ENCODE peak calls at places on chromosomes 11 and 22, in eight cellular contexts. One of them, this sample, is unnamed.

GRCh38 chr11:75471134-75471943 is 38.3 kb upstream of the KLHL35 start:
- DNase-seq in H9: no peak
- DNase-seq in progenitor cell of endocrine pancreas: no peak
- DNase-seq in cardiac fibroblast: no peak
- DNase-seq in omental fat pad: no peak
- DNase-seq in GM20000: no peak
- DNase-seq in lower leg skin: no peak
- DNase-seq in endothelial cell: no peak
- DNase-seq in this sample: no peak

GRCh38 chr11:104033134-104033533 is 3.3 kb upstream of the DDI1 start:
- DNase-seq in H9: no peak
- DNase-seq in progenitor cell of endocrine pancreas: no peak
- DNase-seq in cardiac fibroblast: peak; percentile 90
- DNase-seq in omental fat pad: no peak
- DNase-seq in GM20000: no peak
- DNase-seq in lower leg skin: no peak
- DNase-seq in endothelial cell: no peak
- DNase-seq in this sample: no peak

GRCh38 chr11:44805152-44805461 is 78.3 kb downstream of the TSPAN18 start:
- DNase-seq in H9: no peak
- DNase-seq in progenitor cell of endocrine pancreas: no peak
- DNase-seq in cardiac fibroblast: no peak
- DNase-seq in omental fat pad: no peak
- DNase-seq in GM20000: no peak
- DNase-seq in lower leg skin: no peak
- DNase-seq in endothelial cell: no peak
- DNase-seq in this sample: no peak

GRCh38 chr11:130237282-130238006 is 77.3 kb downstream of the ZBTB44 start:
- DNase-seq in H9: no peak
- DNase-seq in progenitor cell of endocrine pancreas: no peak
- DNase-seq in cardiac fibroblast: no peak
- DNase-seq in omental fat pad: no peak
- DNase-seq in GM20000: no peak
- DNase-seq in lower leg skin: no peak
- DNase-seq in endothelial cell: no peak
- DNase-seq in this sample: no peak

GRCh38 chr11:68449951-68450350 is 10.6 kb upstream of the PPP6R3 start:
- DNase-seq in H9: no peak
- DNase-seq in progenitor cell of endocrine pancreas: no peak
- DNase-seq in cardiac fibroblast: no peak
- DNase-seq in omental fat pad: no peak
- DNase-seq in GM20000: no peak
- DNase-seq in lower leg skin: no peak
- DNase-seq in endothelial cell: no peak
- DNase-seq in this sample: no peak

GRCh38 chr22:31753005-31753633 is 700 bp upstream of the DEPDC5 start:
- DNase-seq in H9: peak; percentile 93
- DNase-seq in progenitor cell of endocrine pancreas: peak; percentile 61
- DNase-seq in cardiac fibroblast: peak; percentile 46
- DNase-seq in omental fat pad: no peak
- DNase-seq in GM20000: peak; percentile 35
- DNase-seq in lower leg skin: peak; percentile 87
- DNase-seq in endothelial cell: peak; percentile 76
- DNase-seq in this sample: peak; percentile 80

GRCh38 chr11:978073-978720 is 52.5 kb downstream of the AP2A2 start:
- DNase-seq in H9: no peak
- DNase-seq in progenitor cell of endocrine pancreas: no peak
- DNase-seq in cardiac fibroblast: no peak
- DNase-seq in omental fat pad: no peak
- DNase-seq in GM20000: no peak
- DNase-seq in lower leg skin: no peak
- DNase-seq in endothelial cell: no peak
- DNase-seq in this sample: no peak

GRCh38 chr11:27830206-27830605 is 130.0 kb upstream of the BDNF start:
- DNase-seq in H9: no peak
- DNase-seq in progenitor cell of endocrine pancreas: no peak
- DNase-seq in cardiac fibroblast: no peak
- DNase-seq in omental fat pad: no peak
- DNase-seq in GM20000: no peak
- DNase-seq in lower leg skin: no peak
- DNase-seq in endothelial cell: no peak
- DNase-seq in this sample: no peak

GRCh38 chr22:24834845-24835570 is 29.0 kb downstream of the SGSM1 start:
- DNase-seq in H9: peak; percentile 64
- DNase-seq in progenitor cell of endocrine pancreas: no peak
- DNase-seq in cardiac fibroblast: no peak
- DNase-seq in omental fat pad: no peak
- DNase-seq in GM20000: no peak
- DNase-seq in lower leg skin: no peak
- DNase-seq in endothelial cell: peak; percentile 40
- DNase-seq in this sample: no peak

GRCh38 chr22:31891366-31892079 is 52.8 kb upstream of the YWHAH start:
- DNase-seq in H9: no peak
- DNase-seq in progenitor cell of endocrine pancreas: no peak
- DNase-seq in cardiac fibroblast: peak; percentile 37
- DNase-seq in omental fat pad: no peak
- DNase-seq in GM20000: no peak
- DNase-seq in lower leg skin: no peak
- DNase-seq in endothelial cell: no peak
- DNase-seq in this sample: no peak

GRCh38 chr11:43760902-43761301 is 80.4 kb downstream of the HSD17B12 start:
- DNase-seq in H9: no peak
- DNase-seq in progenitor cell of endocrine pancreas: no peak
- DNase-seq in cardiac fibroblast: no peak
- DNase-seq in omental fat pad: no peak
- DNase-seq in GM20000: no peak
- DNase-seq in lower leg skin: no peak
- DNase-seq in endothelial cell: no peak
- DNase-seq in this sample: no peak

GRCh38 chr11:8593935-8594909 is at the start of gene STK33:
- DNase-seq in H9: peak; percentile 86
- DNase-seq in progenitor cell of endocrine pancreas: peak; percentile 54
- DNase-seq in cardiac fibroblast: peak; percentile 28
- DNase-seq in omental fat pad: no peak
- DNase-seq in GM20000: peak; percentile 89
- DNase-seq in lower leg skin: no peak
- DNase-seq in endothelial cell: peak; percentile 65
- DNase-seq in this sample: peak; percentile 77

GRCh38 chr22:20503816-20504215 is 3.6 kb upstream of the MED15 start:
- DNase-seq in H9: no peak
- DNase-seq in progenitor cell of endocrine pancreas: no peak
- DNase-seq in cardiac fibroblast: no peak
- DNase-seq in omental fat pad: no peak
- DNase-seq in GM20000: no peak
- DNase-seq in lower leg skin: no peak
- DNase-seq in endothelial cell: no peak
- DNase-seq in this sample: no peak

GRCh38 chr11:76794371-76795284 is 11.5 kb downstream of the TSKU start:
- DNase-seq in H9: peak; percentile 17
- DNase-seq in progenitor cell of endocrine pancreas: no peak
- DNase-seq in cardiac fibroblast: no peak
- DNase-seq in omental fat pad: no peak
- DNase-seq in GM20000: peak; percentile 4
- DNase-seq in lower leg skin: peak; percentile 71
- DNase-seq in endothelial cell: no peak
- DNase-seq in this sample: no peak

GRCh38 chr11:132158091-132158490 is 787.7 kb downstream of the NTM start:
- DNase-seq in H9: peak; percentile 71
- DNase-seq in progenitor cell of endocrine pancreas: no peak
- DNase-seq in cardiac fibroblast: peak; percentile 29
- DNase-seq in omental fat pad: no peak
- DNase-seq in GM20000: peak; percentile 14
- DNase-seq in lower leg skin: no peak
- DNase-seq in endothelial cell: peak; percentile 28
- DNase-seq in this sample: no peak
- TF ChIP-seq CTCF in H9: peak; percentile 71
- TF ChIP-seq CTCF in progenitor cell of endocrine pancreas: peak; percentile 48
- TF ChIP-seq CTCF in cardiac fibroblast: peak; percentile 60
- TF ChIP-seq CTCF in omental fat pad: no peak
- TF ChIP-seq CTCF in GM20000: no peak
- TF ChIP-seq CTCF in lower leg skin: no peak
- TF ChIP-seq CTCF in endothelial cell: no peak
- TF ChIP-seq CTCF in this sample: peak; percentile 27

GRCh38 chr11:65454696-65455456 is 32.3 kb downstream of the NEAT1 start:
- DNase-seq in H9: peak; percentile 95
- DNase-seq in progenitor cell of endocrine pancreas: peak; percentile 58
- DNase-seq in cardiac fibroblast: peak; percentile 91
- DNase-seq in omental fat pad: no peak
- DNase-seq in GM20000: peak; percentile 98
- DNase-seq in lower leg skin: peak; percentile 98
- DNase-seq in endothelial cell: peak; percentile 71
- DNase-seq in this sample: peak; percentile 85
- TF ChIP-seq CTCF in H9: no peak
- TF ChIP-seq CTCF in progenitor cell of endocrine pancreas: no peak
- TF ChIP-seq CTCF in cardiac fibroblast: no peak
- TF ChIP-seq CTCF in omental fat pad: no peak
- TF ChIP-seq CTCF in GM20000: peak; percentile 23
- TF ChIP-seq CTCF in lower leg skin: no peak
- TF ChIP-seq CTCF in endothelial cell: no peak
- TF ChIP-seq CTCF in this sample: no peak

GRCh38 chr11:112355726-112356125 is 95.1 kb upstream of the PLET1 start:
- DNase-seq in H9: peak; percentile 67
- DNase-seq in progenitor cell of endocrine pancreas: no peak
- DNase-seq in cardiac fibroblast: peak; percentile 68
- DNase-seq in omental fat pad: no peak
- DNase-seq in GM20000: no peak
- DNase-seq in lower leg skin: no peak
- DNase-seq in endothelial cell: peak; percentile 27
- DNase-seq in this sample: peak; percentile 39
- TF ChIP-seq CTCF in H9: peak; percentile 31
- TF ChIP-seq CTCF in progenitor cell of endocrine pancreas: peak; percentile 38
- TF ChIP-seq CTCF in cardiac fibroblast: peak; percentile 10
- TF ChIP-seq CTCF in omental fat pad: no peak
- TF ChIP-seq CTCF in GM20000: no peak
- TF ChIP-seq CTCF in lower leg skin: no peak
- TF ChIP-seq CTCF in endothelial cell: no peak
- TF ChIP-seq CTCF in this sample: peak; percentile 31

DNA sequence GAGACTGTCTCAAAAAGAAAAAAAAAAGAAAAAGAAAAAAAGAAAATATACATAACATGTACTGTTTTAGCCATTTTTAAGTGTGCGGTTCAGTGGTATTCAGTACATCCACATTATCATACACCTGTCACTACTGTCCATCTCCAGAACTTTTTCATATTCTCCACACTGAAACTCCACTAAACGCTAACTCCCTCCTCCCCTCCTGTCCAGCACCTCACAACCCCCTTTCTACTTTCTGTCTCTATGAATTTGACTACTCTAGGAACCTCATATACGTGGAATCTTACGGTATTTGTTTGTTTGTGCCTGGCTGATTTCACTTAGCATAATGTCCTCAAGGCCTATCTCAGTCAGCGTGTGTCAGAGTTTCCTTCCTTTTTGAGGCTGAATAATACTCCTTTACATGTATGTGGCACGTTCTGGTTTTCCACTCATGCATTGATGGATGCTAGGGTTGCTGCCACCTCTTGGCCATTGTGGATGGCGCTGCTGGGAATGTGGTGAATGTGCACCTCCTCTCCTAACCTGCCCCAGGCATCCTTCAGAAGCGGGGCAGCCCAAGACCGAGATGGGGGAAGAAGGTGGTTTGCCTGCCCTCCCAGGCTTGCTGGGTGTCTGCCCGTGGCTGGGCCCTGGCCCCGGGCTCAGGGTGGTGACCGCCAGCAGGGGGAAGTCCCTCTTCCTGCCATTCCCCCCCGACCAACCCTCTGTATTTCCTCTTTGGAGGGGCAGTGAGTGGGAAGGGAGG is 60.5 kb downstream of the BCR start:
- DNase-seq in H9: peak; percentile 67
- DNase-seq in progenitor cell of endocrine pancreas: no peak
- DNase-seq in cardiac fibroblast: peak; percentile 32
- DNase-seq in omental fat pad: no peak
- DNase-seq in GM20000: no peak
- DNase-seq in lower leg skin: no peak
- DNase-seq in endothelial cell: no peak
- DNase-seq in this sample: no peak
- TF ChIP-seq CTCF in H9: peak; percentile 62
- TF ChIP-seq CTCF in progenitor cell of endocrine pancreas: peak; percentile 40
- TF ChIP-seq CTCF in cardiac fibroblast: peak; percentile 49
- TF ChIP-seq CTCF in omental fat pad: no peak
- TF ChIP-seq CTCF in GM20000: peak; percentile 19
- TF ChIP-seq CTCF in lower leg skin: no peak
- TF ChIP-seq CTCF in endothelial cell: no peak
- TF ChIP-seq CTCF in this sample: no peak

GRCh38 chr22:35410663-35411034 is 10.7 kb downstream of the MCM5 start:
- DNase-seq in H9: no peak
- DNase-seq in progenitor cell of endocrine pancreas: no peak
- DNase-seq in cardiac fibroblast: no peak
- DNase-seq in omental fat pad: no peak
- DNase-seq in GM20000: no peak
- DNase-seq in lower leg skin: no peak
- DNase-seq in endothelial cell: no peak
- DNase-seq in this sample: no peak

GRCh38 chr22:35413624-35414023 is 13.7 kb downstream of the MCM5 start:
- DNase-seq in H9: no peak
- DNase-seq in progenitor cell of endocrine pancreas: no peak
- DNase-seq in cardiac fibroblast: no peak
- DNase-seq in omental fat pad: no peak
- DNase-seq in GM20000: no peak
- DNase-seq in lower leg skin: no peak
- DNase-seq in endothelial cell: no peak
- DNase-seq in this sample: no peak

GRCh38 chr22:35407352-35407751 is 7.4 kb downstream of the MCM5 start:
- DNase-seq in H9: no peak
- DNase-seq in progenitor cell of endocrine pancreas: no peak
- DNase-seq in cardiac fibroblast: no peak
- DNase-seq in omental fat pad: no peak
- DNase-seq in GM20000: no peak
- DNase-seq in lower leg skin: no peak
- DNase-seq in endothelial cell: no peak
- DNase-seq in this sample: no peak

GRCh38 chr22:35409783-35410662 is 10.1 kb downstream of the MCM5 start:
- DNase-seq in H9: no peak
- DNase-seq in progenitor cell of endocrine pancreas: no peak
- DNase-seq in cardiac fibroblast: peak; percentile 12
- DNase-seq in omental fat pad: no peak
- DNase-seq in GM20000: peak; percentile 83
- DNase-seq in lower leg skin: no peak
- DNase-seq in endothelial cell: no peak
- DNase-seq in this sample: no peak

DNA sequence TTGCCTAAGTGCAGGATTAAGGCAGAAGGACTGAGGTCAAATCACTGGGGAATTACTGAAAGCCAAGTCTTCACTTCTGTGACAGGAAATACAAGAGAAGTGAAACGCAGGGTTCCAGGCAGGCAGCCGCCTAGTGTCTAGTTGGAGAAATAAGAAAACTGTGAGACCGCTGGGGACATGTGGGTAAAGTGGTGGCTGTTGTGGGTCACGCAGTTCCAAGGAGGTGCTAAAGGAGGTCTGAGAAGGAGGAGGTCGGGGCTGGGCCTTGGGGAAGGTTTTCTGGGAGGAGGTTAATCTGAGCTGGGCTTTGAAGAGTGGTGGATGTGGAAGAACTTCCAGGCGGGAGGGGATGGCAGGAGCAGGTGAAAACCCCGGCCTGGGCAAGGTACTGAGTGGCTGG is 11.2 kb downstream of the MCM5 start:
- DNase-seq in H9: no peak
- DNase-seq in progenitor cell of endocrine pancreas: no peak
- DNase-seq in cardiac fibroblast: no peak
- DNase-seq in omental fat pad: no peak
- DNase-seq in GM20000: peak; percentile 67
- DNase-seq in lower leg skin: no peak
- DNase-seq in endothelial cell: no peak
- DNase-seq in this sample: no peak
- TF ChIP-seq CTCF in H9: no peak
- TF ChIP-seq CTCF in progenitor cell of endocrine pancreas: no peak
- TF ChIP-seq CTCF in cardiac fibroblast: no peak
- TF ChIP-seq CTCF in omental fat pad: no peak
- TF ChIP-seq CTCF in GM20000: peak; percentile 60
- TF ChIP-seq CTCF in lower leg skin: no peak
- TF ChIP-seq CTCF in endothelial cell: no peak
- TF ChIP-seq CTCF in this sample: no peak

This sample was measured in nephron progenitor cell.